ENCODE peak calls at places on chromosomes 16 and 17, in six cellular contexts. Y, E, O, R, W and I are unnamed samples.
A peak's percentile ranks its signal among the peaks of the same experiment; 100 is the strongest.

GRCh38 chr16:57394444-57394843 is 10.1 kb upstream of the CCL17 start:
- DNase-seq in Y (no peak), E (peak; percentile 66), O (no peak), R (no peak), W (no peak), I (no peak)

GRCh38 chr16:87431926-87432325 is 39.8 kb downstream of the MAP1LC3B start:
- DNase-seq in Y (no peak), E (no peak), O (no peak), R (no peak), W (no peak), I (no peak)

GRCh38 chr17:40068917-40069750 is 6.4 kb downstream of the THRA start:
- DNase-seq in Y (peak; percentile 65), E (peak; percentile 87), O (peak; percentile 76), R (peak; percentile 81), W (peak; percentile 70), I (peak; percentile 74)

GRCh38 chr17:53837131-53837530 is 14.4 kb downstream of the KIF2B start:
- DNase-seq in Y (no peak), E (no peak), O (no peak), R (no peak), W (no peak), I (no peak)

GRCh38 chr17:64384253-64385186 is 6.1 kb downstream of the PECAM1 start:
- DNase-seq in Y (no peak), E (no peak), O (no peak), R (no peak), W (no peak), I (no peak)

GRCh38 chr17:72710834-72711233 is 381.7 kb downstream of the SLC39A11 start:
- DNase-seq in Y (no peak), E (no peak), O (no peak), R (no peak), W (no peak), I (no peak)

GRCh38 chr17:38868095-38868967 is 1.5 kb upstream of the LASP1 start:
- DNase-seq in Y (peak; percentile 54), E (peak; percentile 56), O (no peak), R (no peak), W (no peak), I (no peak)

GRCh38 chr17:62662855-62663254 is 35.4 kb downstream of the MRC2 start:
- DNase-seq in Y (no peak), E (no peak), O (no peak), R (no peak), W (no peak), I (no peak)

GRCh38 chr16:57600048-57600835 is 28.2 kb upstream of the ADGRG1 start:
- DNase-seq in Y (no peak), E (peak; percentile 75), O (no peak), R (peak; percentile 81), W (peak; percentile 71), I (peak; percentile 62)

GRCh38 chr17:48915459-48916282 is 7.5 kb downstream of the UBE2Z start:
- DNase-seq in Y (peak; percentile 71), E (peak; percentile 11), O (peak; percentile 62), R (no peak), W (peak; percentile 76), I (peak; percentile 71)

GRCh38 chr16:86756882-86757703 is 178.7 kb downstream of the FOXL1 start:
- DNase-seq in Y (no peak), E (no peak), O (no peak), R (no peak), W (no peak), I (no peak)

GRCh38 chr16:26550111-26550610 is 516.6 kb upstream of the C16orf82 start:
- DNase-seq in Y (no peak), E (no peak), O (no peak), R (no peak), W (no peak), I (no peak)
- TF ChIP-seq CTCF in Y (no peak), E (no peak), O (no peak), R (no peak), W (no peak), I (no peak)

DNA sequence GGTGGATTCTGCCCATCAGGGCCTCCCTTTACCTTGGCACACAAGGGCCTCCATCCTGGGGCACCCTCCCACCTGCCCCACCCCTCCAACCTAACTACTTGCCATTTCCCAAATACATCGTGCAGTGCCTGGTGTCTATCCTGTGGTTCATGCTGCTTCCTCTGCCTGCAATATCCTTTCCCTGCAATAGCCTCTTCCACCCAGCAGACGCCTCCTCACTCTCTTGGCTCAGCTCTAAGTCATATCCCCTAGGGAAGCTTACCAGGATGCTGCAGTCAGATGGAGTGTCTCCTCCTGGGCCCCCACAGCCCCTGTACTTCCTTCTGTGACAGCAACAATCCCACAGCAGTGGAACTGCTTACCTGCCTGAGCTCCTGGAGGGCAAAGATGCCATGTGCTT is 36.7 kb downstream of the CCDC182 start:
- DNase-seq in Y (no peak), E (no peak), O (no peak), R (no peak), W (no peak), I (no peak)
- TF ChIP-seq CTCF in Y (no peak), E (no peak), O (no peak), R (no peak), W (no peak), I (no peak)

DNA sequence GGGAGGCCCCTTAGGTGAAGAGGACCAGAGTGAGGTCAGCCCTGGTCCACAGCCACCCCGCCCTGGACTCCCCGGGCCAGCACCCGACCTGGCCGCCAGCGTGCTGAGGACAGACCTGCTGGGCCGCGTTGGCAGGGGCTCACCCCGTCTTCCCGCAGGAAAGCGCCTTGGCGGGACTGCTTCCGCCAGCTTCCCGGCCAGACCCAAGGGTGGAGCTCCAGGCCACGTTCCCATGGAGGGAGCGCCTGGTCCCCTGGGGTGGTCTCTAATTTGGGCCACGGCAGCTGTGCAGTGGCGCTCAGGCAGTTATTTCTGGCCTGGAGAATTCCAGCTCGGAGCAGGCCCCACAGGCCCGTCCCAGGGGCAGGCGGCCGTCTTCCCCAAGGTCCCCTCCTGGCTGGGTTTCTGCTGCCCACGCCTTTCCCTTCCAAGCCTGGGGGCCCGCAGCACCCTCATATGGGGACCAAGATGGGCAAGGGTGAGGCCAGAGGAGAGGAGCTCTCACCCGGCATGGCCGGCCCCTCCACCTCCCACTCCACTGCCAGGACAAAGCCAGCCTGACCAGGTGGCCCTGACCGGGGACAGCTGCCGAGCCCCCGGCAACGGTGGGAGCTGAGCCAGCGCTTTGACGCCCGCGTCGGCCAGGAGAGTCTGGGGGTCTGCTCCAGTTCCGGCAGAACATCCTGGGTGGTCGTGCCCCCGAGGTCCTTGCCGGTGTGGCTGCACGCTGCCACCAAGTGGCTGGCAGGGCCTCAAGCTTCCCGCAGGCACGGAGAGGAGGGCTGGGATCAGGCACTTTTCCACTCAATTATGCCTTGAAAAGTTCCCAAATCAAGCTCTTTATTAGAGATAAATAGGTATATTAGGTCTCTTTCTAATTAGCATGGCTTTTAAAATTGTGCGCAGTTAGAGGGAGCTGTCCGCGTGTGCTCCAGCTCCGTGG is 28.1 kb downstream of the CACNA1H start:
- DNase-seq in Y (no peak), E (no peak), O (no peak), R (no peak), W (no peak), I (no peak)
- TF ChIP-seq CTCF in Y (peak; percentile 17), E (no peak), O (no peak), R (no peak), W (no peak), I (no peak)

GRCh38 chr16:30359871-30360170 is 4.7 kb upstream of the CD2BP2 start:
- DNase-seq in Y (no peak), E (no peak), O (no peak), R (no peak), W (no peak), I (no peak)

GRCh38 chr16:30357715-30358576 is 2.8 kb upstream of the CD2BP2 start:
- DNase-seq in Y (no peak), E (no peak), O (no peak), R (peak; percentile 78), W (no peak), I (no peak)

GRCh38 chr16:30361180-30361579 is 6.1 kb upstream of the CD2BP2 start:
- DNase-seq in Y (no peak), E (no peak), O (no peak), R (no peak), W (no peak), I (no peak)

GRCh38 chr16:30358577-30358936 is 3.4 kb upstream of the CD2BP2 start:
- DNase-seq in Y (no peak), E (no peak), O (no peak), R (no peak), W (no peak), I (no peak)

DNA sequence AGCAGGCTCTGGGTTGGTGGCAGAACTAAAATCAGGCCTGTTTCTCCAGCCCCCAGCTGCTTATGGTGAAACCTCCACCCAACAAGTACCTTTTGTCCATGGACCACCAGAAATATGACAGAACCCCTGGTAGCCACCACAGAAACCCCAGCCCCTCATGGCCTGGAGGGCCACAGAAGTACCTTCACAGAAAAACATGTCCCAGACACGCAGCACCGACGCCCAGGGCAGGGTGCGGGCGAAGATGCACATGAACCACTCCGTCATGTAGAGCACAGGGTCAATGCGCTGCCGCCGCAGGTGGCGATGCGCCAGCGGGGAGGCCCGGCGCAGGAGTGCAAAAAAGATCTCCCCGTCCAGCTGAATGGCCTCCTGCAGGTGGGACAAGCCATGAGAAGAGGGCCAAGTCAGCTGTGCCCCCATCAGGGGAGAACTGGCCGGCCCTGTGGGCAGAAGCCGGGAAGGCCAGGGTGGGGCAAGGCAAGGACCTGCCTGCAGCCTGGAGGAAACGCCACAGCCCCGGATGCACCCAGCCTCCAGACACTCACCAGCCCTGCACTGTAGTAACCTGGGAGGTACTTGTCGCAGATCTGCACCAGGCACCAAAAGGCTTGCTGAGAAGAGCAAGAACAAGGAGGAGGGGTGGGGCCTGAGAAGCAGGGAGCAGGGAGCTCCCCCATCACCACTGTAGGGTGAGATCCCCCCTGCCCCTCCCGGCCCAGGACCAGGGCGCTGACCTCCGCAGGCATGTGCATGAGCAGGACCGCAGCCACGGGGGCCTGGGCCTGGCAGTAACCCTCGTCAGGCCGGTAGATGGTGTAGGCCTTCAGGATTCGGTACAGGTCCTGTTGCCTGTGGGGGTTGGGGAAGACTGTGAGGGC is 4.1 kb upstream of the CD2BP2 start:
- DNase-seq in Y (no peak), E (no peak), O (no peak), R (peak; percentile 80), W (no peak), I (no peak)
- TF ChIP-seq CTCF in Y (no peak), E (no peak), O (no peak), R (no peak), W (no peak), I (no peak)

DNA sequence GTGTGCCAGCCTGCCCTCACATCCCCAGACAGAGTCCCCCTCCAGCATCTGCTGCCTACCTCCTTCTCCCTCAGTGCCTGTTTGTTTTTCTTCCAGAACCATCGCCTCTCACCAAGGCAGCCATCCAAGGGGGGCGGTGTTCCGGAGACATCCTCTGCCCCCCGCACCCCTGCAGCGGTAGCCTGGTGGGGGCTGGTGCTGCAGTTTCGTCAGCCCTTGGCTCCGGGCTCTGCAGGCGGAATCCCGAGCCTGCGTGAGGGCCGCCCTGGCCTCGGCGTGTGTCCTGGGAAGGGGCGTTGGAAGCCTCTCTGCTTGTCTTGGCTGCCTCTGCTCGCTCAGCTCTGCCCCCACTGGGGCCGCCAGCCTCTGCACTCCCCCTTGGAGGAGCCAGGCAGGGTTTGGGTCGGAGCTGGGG is 126.0 kb upstream of the CIBAR2 start:
- DNase-seq in Y (no peak), E (peak; percentile 58), O (no peak), R (peak; percentile 88), W (no peak), I (no peak)
- TF ChIP-seq CTCF in Y (no peak), E (no peak), O (no peak), R (no peak), W (no peak), I (no peak)